ENCODE peak calls at places on chromosome 11, in four cellular contexts. N is H9, P is H1, S is IMR-90. Y is an unnamed sample.

GRCh38 chr11:130772266-130773227 is 143.7 kb downstream of the SNX19 start:
- DNase-seq in S (peak), P (no peak), N (no peak), Y (no peak)

GRCh38 chr11:131748146-131749050 is 378.0 kb downstream of the NTM start:
- DNase-seq in N (peak), S (peak), P (no peak), Y (peak)

GRCh38 chr11:46736146-46736545 is 17.1 kb downstream of the F2 start:
- DNase-seq in P (no peak), S (no peak), N (no peak), Y (no peak)

GRCh38 chr11:104700609-104701008 is 197.7 kb downstream of the CASP12 start:
- DNase-seq in N (no peak), S (peak), P (no peak), Y (no peak)

GRCh38 chr11:73968356-73968966 is 14.2 kb downstream of the UCP2 start:
- DNase-seq in N (no peak), P (no peak), S (no peak), Y (no peak)

GRCh38 chr11:13140028-13140870 is 131.1 kb downstream of the RASSF10 start:
- DNase-seq in S (peak), N (no peak), P (no peak), Y (no peak)

GRCh38 chr11:69868003-69868865 is 49.0 kb upstream of the FGF3 start:
- DNase-seq in P (no peak), S (no peak), N (peak), Y (no peak)

GRCh38 chr11:16981651-16982194 is 32.5 kb downstream of the PLEKHA7 start:
- DNase-seq in S (peak), N (peak), P (peak), Y (peak)

GRCh38 chr11:110337570-110338193 is 41.3 kb upstream of the RDX start:
- DNase-seq in P (no peak), S (peak), N (peak), Y (peak)

GRCh38 chr11:105211806-105212531 is 72.4 kb upstream of the CARD18 start:
- DNase-seq in S (peak), N (no peak), P (no peak), Y (no peak)

GRCh38 chr11:130037058-130037457 is 32.6 kb upstream of the APLP2 start:
- DNase-seq in N (no peak), S (peak), P (no peak), Y (peak)

GRCh38 chr11:65498977-65499712 is at the start of gene MALAT1:
- DNase-seq in N (peak), P (no peak), S (peak), Y (peak)

GRCh38 chr11:14584595-14584994 is 59.0 kb upstream of the PDE3B start:
- DNase-seq in N (no peak), P (no peak), S (no peak), Y (peak)

GRCh38 chr11:128582496-128583366 is 4.6 kb downstream of the ETS1 start:
- DNase-seq in P (peak), S (peak), N (peak), Y (peak)

GRCh38 chr11:132343445-132343844 is 973.0 kb downstream of the NTM start:
- DNase-seq in N (no peak), P (no peak), S (no peak), Y (no peak)

GRCh38 chr11:72223615-72224586 is 666 bp upstream of the INPPL1 start:
- DNase-seq in S (peak), P (no peak), N (peak), Y (peak)

GRCh38 chr11:18321622-18321990 is 334 bp downstream of the HPS5 start:
- DNase-seq in N (no peak), P (no peak), S (no peak), Y (no peak)
- H4K8ac ChIP-seq in N (no peak), P (peak), S (peak), Y (no peak)

GRCh38 chr11:11290354-11290753 is 62.7 kb downstream of the CSNK2A3 start:
- DNase-seq in S (no peak), P (no peak), N (no peak), Y (peak)

GRCh38 chr11:11296434-11296833 is 56.6 kb downstream of the CSNK2A3 start:
- DNase-seq in S (no peak), N (no peak), P (no peak), Y (peak)

GRCh38 chr11:11293798-11294611 is 59.0 kb downstream of the CSNK2A3 start:
- DNase-seq in N (no peak), P (no peak), S (no peak), Y (peak)

GRCh38 chr11:11291432-11292015 is 61.5 kb downstream of the CSNK2A3 start:
- DNase-seq in N (no peak), P (no peak), S (no peak), Y (no peak)

GRCh38 chr11:11292839-11293238 is 60.2 kb downstream of the CSNK2A3 start:
- DNase-seq in P (no peak), S (no peak), N (no peak), Y (no peak)
- H2AK5ac ChIP-seq in P (no peak), S (no peak), N (no peak), Y (no peak)

DNA sequence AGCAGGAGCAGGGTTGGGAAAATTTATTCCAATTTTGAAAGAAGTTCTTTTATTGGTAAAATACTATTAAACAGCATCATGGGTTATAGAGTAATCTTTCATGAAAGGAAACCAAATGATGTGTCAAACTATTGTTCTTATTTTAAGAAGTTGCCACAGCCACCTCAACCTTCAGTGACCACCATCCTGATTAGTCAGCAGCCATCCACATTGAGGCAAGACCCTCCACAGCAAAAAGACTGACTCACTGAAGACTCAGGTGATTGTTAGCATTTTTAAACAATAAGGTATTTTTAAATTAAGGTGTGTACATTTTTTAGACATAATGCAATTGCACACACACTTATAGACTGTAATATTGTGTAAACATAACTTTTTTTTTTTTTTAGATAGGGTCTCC is 3.7 kb upstream of the HEPHL1 start:
- DNase-seq in P (no peak), S (peak), N (no peak), Y (no peak)
- H4K5ac ChIP-seq in P (no peak), S (no peak), N (no peak), Y (no peak)

GRCh38 chr11:99316761-99317475 is 296.2 kb downstream of the CNTN5 start:
- DNase-seq in P (no peak), N (no peak), S (no peak), Y (no peak)
- H4K8ac ChIP-seq in P (no peak), N (no peak), S (no peak), Y (no peak)

GRCh38 chr11:63833048-63833447 is 5.9 kb upstream of the MARK2 start:
- DNase-seq in S (no peak), N (no peak), P (no peak), Y (no peak)
- H2AK5ac ChIP-seq in S (no peak), N (no peak), P (no peak), Y (no peak)

GRCh38 chr11:134638796-134639540 is 226.9 kb upstream of the B3GAT1 start:
- DNase-seq in S (no peak), P (no peak), N (no peak), Y (no peak)
- H4K5ac ChIP-seq in S (no peak), P (no peak), N (no peak), Y (no peak)

GRCh38 chr11:61835663-61836024 is 7.5 kb downstream of the FADS2 start:
- DNase-seq in P (no peak), N (no peak), S (no peak), Y (no peak)

GRCh38 chr11:61838921-61839320 is 10.8 kb downstream of the FADS2 start:
- DNase-seq in S (no peak), P (no peak), N (no peak), Y (no peak)

GRCh38 chr11:61838501-61838900 is 10.4 kb downstream of the FADS2 start:
- DNase-seq in S (no peak), P (no peak), N (no peak), Y (no peak)

GRCh38 chr11:61836193-61836592 is 8.1 kb downstream of the FADS2 start:
- DNase-seq in N (no peak), S (no peak), P (no peak), Y (no peak)

GRCh38 chr11:61837411-61838005 is 9.4 kb downstream of the FADS2 start:
- DNase-seq in S (no peak), N (no peak), P (no peak), Y (no peak)
- H4K8ac ChIP-seq in S (no peak), N (no peak), P (peak), Y (no peak)

DNA sequence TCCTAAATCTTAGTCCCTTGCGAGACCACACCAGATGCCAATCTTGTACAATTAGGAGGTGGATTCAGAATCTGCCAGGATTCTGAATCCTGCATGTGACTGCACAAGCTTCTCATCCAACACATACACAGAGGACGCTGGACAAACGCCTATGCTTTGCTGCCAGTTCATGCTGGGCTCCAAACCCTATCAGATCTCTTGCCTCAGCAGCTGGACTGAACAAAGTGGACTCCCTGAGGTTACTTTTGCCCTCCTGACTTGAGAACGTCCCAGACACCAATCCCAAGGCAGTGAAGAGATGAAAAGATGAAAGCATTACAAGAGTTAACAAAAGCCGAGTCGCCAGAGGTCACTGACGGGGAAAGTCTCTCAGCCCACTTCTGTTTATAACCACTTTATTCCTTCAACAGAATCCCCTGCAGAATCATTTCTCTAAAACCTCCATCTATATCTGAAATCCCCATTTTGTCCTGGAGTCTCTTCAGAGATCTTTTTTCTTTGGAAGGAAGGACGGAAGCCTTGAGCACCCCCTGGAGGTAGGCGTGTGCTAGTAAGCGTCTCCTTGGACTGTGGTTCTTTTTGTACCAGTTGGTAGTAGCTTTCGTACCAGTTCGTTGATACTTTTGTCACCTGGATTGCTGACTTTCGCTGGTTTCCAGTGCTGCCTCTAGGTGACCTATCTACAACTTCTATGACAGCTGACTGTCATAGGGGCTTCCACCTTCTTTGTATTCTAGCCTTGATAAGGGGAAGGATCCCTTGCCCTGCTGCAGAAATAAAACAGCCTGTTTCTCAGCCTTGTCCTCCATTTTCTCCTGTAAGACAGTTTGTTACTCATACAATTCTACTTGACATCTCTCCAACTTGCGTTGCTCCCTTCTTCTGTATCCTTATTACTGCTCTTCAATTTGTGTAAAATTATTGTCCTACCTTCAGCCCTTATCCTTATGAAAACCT is 26.1 kb upstream of the EED start:
- DNase-seq in N (peak), P (peak), S (peak), Y (peak)
- H2AK5ac ChIP-seq in N (no peak), P (no peak), S (no peak), Y (no peak)

GRCh38 chr11:68686486-68686885 is 2.1 kb downstream of the GAL start:
- DNase-seq in S (no peak), N (no peak), P (no peak), Y (no peak)

GRCh38 chr11:68683086-68683951 is 1.0 kb upstream of the GAL start:
- DNase-seq in N (peak), S (no peak), P (no peak), Y (peak)

GRCh38 chr11:68685656-68686380 is 1.5 kb downstream of the GAL start:
- DNase-seq in S (no peak), P (no peak), N (no peak), Y (no peak)

GRCh38 chr11:68683952-68684384 is 376 bp upstream of the GAL start:
- DNase-seq in S (no peak), P (no peak), N (no peak), Y (no peak)

GRCh38 chr11:68684385-68685356 is at the start of gene GAL:
- DNase-seq in P (no peak), S (no peak), N (peak), Y (peak)
- H4K5ac ChIP-seq in P (no peak), S (no peak), N (no peak), Y (no peak)

DNA sequence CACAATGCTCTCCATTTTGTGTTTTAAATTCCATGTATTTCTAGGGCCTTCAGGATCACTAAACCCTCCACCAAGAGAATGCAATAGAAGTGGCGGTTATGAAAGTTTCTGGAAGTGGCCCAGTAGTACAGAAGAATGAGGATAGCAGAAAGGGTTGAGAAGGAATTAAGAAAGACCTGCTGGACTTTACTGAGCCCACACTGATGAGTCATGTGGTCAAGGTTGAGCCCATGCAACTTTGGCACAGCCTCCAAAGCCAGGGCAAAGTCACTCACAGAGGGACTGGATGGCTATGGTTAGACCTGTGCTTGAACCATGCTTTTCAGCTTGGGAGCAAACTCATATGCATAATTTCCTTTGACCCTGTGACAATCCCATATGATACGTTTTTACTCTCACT is 102.9 kb upstream of the PLET1 start:
- DNase-seq in N (no peak), S (peak), P (no peak), Y (no peak)
- H4K8ac ChIP-seq in N (no peak), S (peak), P (no peak), Y (no peak)